ENCODE peak calls at places on chromosomes 1 and 21, in seven cellular contexts. O, Q, S, B, N, W and C are unnamed samples.

GRCh38 chr1:7325254-7325653 is 445.8 kb upstream of the VAMP3 start:
- DNase-seq in N (no peak), O (no peak), S (no peak), B (no peak), W (no peak), Q (no peak), C (no peak)

GRCh38 chr1:94109478-94109877 is 11.5 kb downstream of the ABCA4 start:
- DNase-seq in N (no peak), Q (no peak), S (no peak), W (no peak), O (no peak), B (no peak), C (no peak)

GRCh38 chr1:43531453-43531905 is 796 bp downstream of the PTPRF start:
- DNase-seq in O (no peak), Q (peak), B (peak), W (peak), N (no peak), S (no peak), C (peak)

GRCh38 chr1:153968000-153968363 is 280 bp downstream of the CREB3L4 start:
- DNase-seq in N (no peak), Q (no peak), B (no peak), S (no peak), W (no peak), O (no peak), C (peak)

GRCh38 chr1:246008256-246008901 is 498.7 kb downstream of the SMYD3 start:
- DNase-seq in W (no peak), B (no peak), N (no peak), S (no peak), Q (no peak), O (no peak), C (no peak)

GRCh38 chr1:10980094-10980577 is 32.3 kb upstream of the TARDBP start:
- DNase-seq in B (no peak), N (no peak), W (peak), S (no peak), O (peak), Q (peak), C (no peak)

GRCh38 chr1:201456499-201457309 is 12.3 kb downstream of the PHLDA3 start:
- DNase-seq in S (no peak), W (peak), O (no peak), N (no peak), B (no peak), Q (no peak), C (no peak)

GRCh38 chr1:66559517-66559916 is 25.6 kb downstream of the SGIP1 start:
- DNase-seq in W (no peak), O (no peak), S (no peak), B (no peak), Q (no peak), N (no peak), C (no peak)

GRCh38 chr1:56188855-56189254 is 390.5 kb downstream of the PLPP3 start:
- DNase-seq in N (no peak), W (peak), S (no peak), O (no peak), Q (no peak), B (no peak), C (no peak)

GRCh38 chr1:225815526-225816178 is 5.7 kb downstream of the EPHX1 start:
- DNase-seq in Q (no peak), O (no peak), W (peak), S (no peak), N (no peak), B (no peak), C (no peak)

GRCh38 chr1:7249516-7249915 is 464.3 kb downstream of the CAMTA1 start:
- DNase-seq in B (no peak), N (no peak), O (peak), S (no peak), Q (no peak), W (no peak), C (no peak)

GRCh38 chr1:233782932-233783586 is 121.4 kb upstream of the SLC35F3 start:
- DNase-seq in W (no peak), Q (no peak), N (no peak), B (no peak), S (no peak), O (no peak), C (no peak)

GRCh38 chr21:40421121-40421520 is 425.8 kb downstream of the DSCAM start:
- DNase-seq in B (no peak), Q (no peak), O (peak), W (no peak), S (no peak), N (no peak), C (no peak)

GRCh38 chr1:172932981-172933380 is 117.8 kb downstream of the TNFSF18 start:
- DNase-seq in N (no peak), O (no peak), S (no peak), W (no peak), Q (no peak), B (no peak), C (no peak)

GRCh38 chr1:232250838-232251237 is 379.1 kb downstream of the SIPA1L2 start:
- DNase-seq in N (no peak), Q (no peak), B (no peak), O (no peak), S (peak), W (peak), C (no peak)

GRCh38 chr1:244371294-244372141 is 80.2 kb downstream of the ADSS2 start:
- DNase-seq in O (no peak), Q (no peak), W (no peak), N (no peak), S (peak), B (no peak), C (no peak)

GRCh38 chr1:169572184-169572583 is 14.1 kb downstream of the F5 start:
- DNase-seq in W (no peak), O (no peak), N (no peak), Q (no peak), S (no peak), B (no peak), C (no peak)

GRCh38 chr1:155160128-155160527 is 13.0 kb downstream of the KRTCAP2 start:
- DNase-seq in W (no peak), O (no peak), N (no peak), S (no peak), Q (no peak), B (no peak), C (no peak)

GRCh38 chr1:77557053-77557452 is 125.4 kb downstream of the ZZZ3 start:
- DNase-seq in W (no peak), S (no peak), O (no peak), Q (no peak), B (no peak), N (no peak), C (no peak)

GRCh38 chr1:56799605-56800398 is 19.4 kb downstream of the FYB2 start:
- DNase-seq in W (no peak), N (no peak), Q (no peak), B (no peak), O (no peak), S (no peak), C (no peak)

GRCh38 chr1:192506741-192507155 is 68.8 kb upstream of the RGS1 start:
- DNase-seq in Q (no peak), O (no peak), W (peak), B (peak), S (no peak), N (peak), C (no peak)

GRCh38 chr1:68811806-68812205 is 314.9 kb upstream of the DEPDC1 start:
- DNase-seq in N (no peak), B (no peak), Q (no peak), O (no peak), S (no peak), W (no peak), C (no peak)

GRCh38 chr1:5640845-5641244 is 351.4 kb downstream of the NPHP4 start:
- DNase-seq in S (no peak), N (no peak), Q (no peak), O (no peak), B (no peak), W (peak), C (peak)

GRCh38 chr1:10745383-10745782 is 51.1 kb downstream of the CASZ1 start:
- DNase-seq in N (no peak), Q (no peak), O (no peak), W (no peak), S (no peak), B (no peak), C (no peak)

GRCh38 chr1:1068374-1069060 is 5.6 kb downstream of the RNF223 start:
- DNase-seq in S (peak), B (peak), O (no peak), Q (peak), W (peak), N (no peak), C (no peak)

GRCh38 chr1:66353207-66353606 is 180.7 kb upstream of the SGIP1 start:
- DNase-seq in S (no peak), B (no peak), O (no peak), Q (no peak), W (peak), N (no peak), C (no peak)

GRCh38 chr1:31382379-31382989 is 9.6 kb upstream of the FABP3 start:
- DNase-seq in B (no peak), S (no peak), Q (no peak), N (no peak), W (no peak), O (no peak), C (no peak)

GRCh38 chr1:232499151-232499550 is 130.8 kb downstream of the SIPA1L2 start:
- DNase-seq in N (no peak), W (no peak), B (no peak), Q (no peak), S (no peak), O (no peak), C (no peak)

GRCh38 chr1:230423936-230424335 is 2.2 kb downstream of the PGBD5 start:
- DNase-seq in S (no peak), W (no peak), N (no peak), B (no peak), O (peak), Q (no peak), C (no peak)
- TF ChIP-seq CTCF in S (no peak), W (no peak), N (no peak), B (no peak), O (no peak), Q (no peak), C (no peak)

GRCh38 chr1:185733818-185734709 is at the start of gene HMCN1:
- DNase-seq in N (no peak), S (no peak), Q (peak), O (no peak), B (peak), W (peak), C (peak)
- TF ChIP-seq CTCF in N (peak), S (peak), Q (peak), O (peak), B (peak), W (peak), C (no peak)

GRCh38 chr1:160618763-160619274 is 28.0 kb downstream of the SLAMF1 start:
- DNase-seq in B (peak), W (no peak), O (peak), Q (no peak), N (no peak), S (no peak), C (no peak)
- TF ChIP-seq CTCF in B (peak), W (peak), O (peak), Q (peak), N (peak), S (no peak), C (peak)

GRCh38 chr21:45799765-45800338 is 156.3 kb downstream of the PCBP3 start:
- DNase-seq in S (no peak), W (no peak), O (peak), N (no peak), Q (no peak), B (no peak), C (no peak)
- TF ChIP-seq CTCF in S (no peak), W (no peak), O (no peak), N (no peak), Q (no peak), B (no peak), C (no peak)

GRCh38 chr1:18792747-18793146 is 66.7 kb downstream of the TAS1R2 start:
- DNase-seq in Q (no peak), N (no peak), O (no peak), B (no peak), W (no peak), S (no peak), C (no peak)

GRCh38 chr1:18794066-18794465 is 65.4 kb downstream of the TAS1R2 start:
- DNase-seq in N (no peak), S (no peak), O (no peak), B (no peak), Q (no peak), W (no peak), C (no peak)

GRCh38 chr1:18793164-18793563 is 66.3 kb downstream of the TAS1R2 start:
- DNase-seq in S (no peak), Q (no peak), B (no peak), O (no peak), W (no peak), N (no peak), C (no peak)

GRCh38 chr1:18795002-18795689 is 64.3 kb downstream of the TAS1R2 start:
- DNase-seq in Q (no peak), O (no peak), N (no peak), S (no peak), W (peak), B (no peak), C (no peak)

GRCh38 chr1:18794561-18794960 is 64.9 kb downstream of the TAS1R2 start:
- DNase-seq in B (peak), Q (no peak), S (no peak), O (no peak), W (peak), N (no peak), C (no peak)
- TF ChIP-seq CTCF in B (no peak), Q (peak), S (peak), O (no peak), W (peak), N (no peak), C (no peak)

GRCh38 chr1:74246266-74246665 is 11.1 kb downstream of the TNNI3K start:
- DNase-seq in B (no peak), O (no peak), N (no peak), W (no peak), S (no peak), Q (no peak), C (no peak)

GRCh38 chr1:74247881-74248528 is 12.8 kb downstream of the TNNI3K start:
- DNase-seq in O (no peak), Q (no peak), B (no peak), S (no peak), W (no peak), N (no peak), C (no peak)

GRCh38 chr1:74245168-74245753 is 10.1 kb downstream of the TNNI3K start:
- DNase-seq in S (no peak), O (no peak), B (no peak), N (no peak), Q (no peak), W (peak), C (no peak)
- TF ChIP-seq CTCF in S (no peak), O (no peak), B (no peak), N (no peak), Q (no peak), W (no peak), C (no peak)

DNA sequence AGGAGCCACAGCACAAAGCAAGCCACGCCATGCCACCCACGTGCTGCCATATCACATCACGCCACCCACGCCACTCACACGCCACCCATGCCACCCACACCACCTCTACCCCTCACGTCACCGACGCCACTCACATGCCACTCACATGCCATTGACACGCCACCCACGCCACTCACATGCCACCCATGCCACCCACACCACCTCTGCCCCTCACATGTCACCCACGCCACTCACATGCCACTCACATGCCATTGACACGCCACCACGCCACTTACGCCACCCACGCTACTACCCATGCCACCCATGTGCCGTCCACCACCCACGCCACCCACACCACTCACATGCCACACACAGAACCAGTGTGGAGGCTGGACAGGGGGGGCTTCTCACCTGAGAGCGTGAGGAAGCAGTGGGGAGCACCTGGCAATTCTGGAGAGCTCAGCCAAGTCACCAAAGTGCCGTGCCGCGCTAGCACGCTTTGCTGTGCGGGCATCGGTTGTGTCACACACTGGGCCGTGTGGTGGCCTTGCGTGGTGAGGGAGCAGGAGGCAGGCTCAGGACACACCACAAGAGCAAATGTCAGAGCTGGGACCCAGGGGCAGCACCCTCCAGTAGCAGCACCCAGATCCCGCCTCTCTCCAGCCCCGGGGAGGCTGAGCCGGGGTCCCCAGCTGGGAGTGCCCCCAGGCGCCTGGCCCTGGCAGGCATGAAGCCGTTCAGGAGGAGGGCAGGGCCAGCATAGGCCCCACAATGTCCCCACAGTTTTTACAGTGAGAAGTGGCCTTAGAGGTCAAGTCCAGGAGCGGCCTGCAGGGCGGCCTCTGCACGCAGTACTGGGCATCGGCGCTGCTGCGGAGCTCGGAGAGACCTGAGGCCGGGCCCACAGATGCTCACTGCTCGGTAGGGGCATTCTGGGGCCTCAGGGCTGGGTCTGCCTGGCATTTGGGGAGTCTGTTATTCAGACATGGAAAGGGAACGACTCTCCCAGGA is 70.0 kb downstream of the AGPAT3 start:
- DNase-seq in Q (no peak), N (no peak), B (no peak), O (no peak), W (no peak), S (no peak), C (no peak)
- TF ChIP-seq CTCF in Q (peak), N (no peak), B (no peak), O (no peak), W (no peak), S (no peak), C (no peak)

DNA sequence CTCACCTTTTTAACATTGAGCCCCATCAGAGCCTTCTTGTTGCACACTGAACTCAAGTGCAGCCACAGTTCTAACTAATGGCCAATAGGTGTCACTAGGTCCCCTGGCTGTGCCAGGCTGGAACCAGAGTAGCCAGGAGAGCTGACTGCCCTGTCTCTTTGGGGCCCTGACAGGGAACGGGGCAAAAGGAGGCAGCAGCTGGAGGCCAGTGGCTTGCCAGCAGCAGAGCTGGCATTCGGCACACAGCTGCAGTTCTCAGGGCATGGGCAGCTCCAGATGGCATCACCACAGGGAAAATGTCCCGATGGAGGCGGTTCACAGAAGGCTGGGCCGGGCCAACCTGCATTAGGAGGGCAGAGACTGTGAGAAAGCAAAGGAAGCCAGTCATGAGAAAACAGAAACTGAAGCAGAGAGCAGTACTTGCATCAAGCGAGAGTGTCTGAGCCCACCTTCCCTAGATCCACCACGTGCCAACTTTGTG is 188.6 kb downstream of the FCRL5 start:
- DNase-seq in O (peak), Q (no peak), B (peak), W (peak), S (peak), N (peak), C (no peak)
- TF ChIP-seq CTCF in O (peak), Q (peak), B (peak), W (peak), S (peak), N (peak), C (no peak)